ENCODE peak calls at places on chromosome 2, in seven cellular contexts. I is NCI-H1417; A is activated CD4-positive, alpha-beta T cell treated with anti-CD3 and anti-CD28 coated beads, Interleukin-2, amount 50 U/mL, for 1 hour; F is heart right ventricle; M is iris pigment epithelial cell; T is hepatic stellate cell; U is WTC11. D is an unnamed sample.

GRCh38 chr2:149223472-149224062 is 106.8 kb upstream of the LYPD6 start:
- DNase-seq in F (no peak), M (no peak), A (no peak), T (no peak), I (no peak), U (peak; percentile 28), D (no peak)

GRCh38 chr2:195535911-195536522 is 121.0 kb upstream of the SLC39A10 start:
- DNase-seq in T (no peak), I (no peak), U (no peak), M (no peak), A (peak; percentile 48), F (no peak), D (no peak)

GRCh38 chr2:43424262-43425207 is 171.3 kb downstream of the THADA start:
- DNase-seq in F (no peak), A (no peak), U (no peak), T (no peak), I (no peak), M (peak; percentile 36), D (no peak)

GRCh38 chr2:218123986-218124385 is 1.8 kb upstream of the CXCR2 start:
- DNase-seq in A (no peak), U (no peak), F (no peak), T (no peak), I (no peak), M (peak; percentile 22), D (no peak)

GRCh38 chr2:68971591-68972231 is 2.7 kb upstream of the GKN1 start:
- DNase-seq in M (peak; percentile 94), F (no peak), I (no peak), T (peak; percentile 49), A (no peak), U (no peak), D (peak; percentile 57)

GRCh38 chr2:99085400-99085799 is 56.1 kb upstream of the C2orf15 start:
- DNase-seq in I (no peak), M (peak; percentile 3), T (no peak), A (peak; percentile 11), F (no peak), U (peak; percentile 19), D (no peak)

GRCh38 chr2:28895189-28895893 is 874 bp downstream of the WDR43 start:
- DNase-seq in A (peak; percentile 24), F (no peak), M (peak; percentile 65), I (no peak), T (peak; percentile 33), U (peak; percentile 27), D (peak; percentile 41)

GRCh38 chr2:98541906-98542305 is 66.4 kb downstream of the COA5 start:
- DNase-seq in M (no peak), T (no peak), I (no peak), F (no peak), U (no peak), A (no peak), D (no peak)

GRCh38 chr2:237291138-237291792 is 122.7 kb downstream of the COL6A3 start:
- DNase-seq in F (peak; percentile 91), I (peak; percentile 80), U (no peak), M (peak; percentile 99), A (no peak), T (peak; percentile 72), D (peak; percentile 82)

GRCh38 chr2:148660999-148661398 is 16.4 kb downstream of the EPC2 start:
- DNase-seq in I (no peak), A (no peak), F (no peak), U (no peak), T (no peak), M (peak; percentile 18), D (no peak)

GRCh38 chr2:238302076-238302475 is 13.7 kb upstream of the PER2 start:
- DNase-seq in F (no peak), T (no peak), U (no peak), A (no peak), M (no peak), I (no peak), D (no peak)

GRCh38 chr2:12002215-12002614 is 255.8 kb downstream of the LPIN1 start:
- DNase-seq in I (no peak), A (no peak), T (no peak), U (no peak), F (no peak), M (no peak), D (no peak)

GRCh38 chr2:237859533-237860272 is at the start of gene RAMP1:
- DNase-seq in A (no peak), F (no peak), I (peak; percentile 60), U (peak; percentile 47), M (peak; percentile 17), T (peak; percentile 57), D (peak; percentile 57)

GRCh38 chr2:47019532-47019931 is 103.9 kb upstream of the MCFD2 start:
- DNase-seq in F (no peak), U (no peak), T (no peak), I (no peak), M (no peak), A (no peak), D (no peak)

GRCh38 chr2:238240761-238241711 is 1.2 kb upstream of the HES6 start:
- DNase-seq in T (no peak), U (peak; percentile 89), I (peak; percentile 90), A (no peak), F (peak; percentile 76), M (peak; percentile 21), D (peak; percentile 57)

GRCh38 chr2:157291018-157291417 is 33.5 kb downstream of the GALNT5 start:
- DNase-seq in A (no peak), T (no peak), F (no peak), M (no peak), I (no peak), U (no peak), D (no peak)

GRCh38 chr2:241821460-241822263 is 12.7 kb downstream of the NEU4 start:
- DNase-seq in T (no peak), M (no peak), U (no peak), I (no peak), A (no peak), F (peak; percentile 27), D (no peak)

GRCh38 chr2:218295029-218295428 is 2.7 kb upstream of the TMBIM1 start:
- DNase-seq in A (no peak), T (no peak), I (peak; percentile 15), M (no peak), U (no peak), F (no peak), D (no peak)

GRCh38 chr2:221767106-221767878 is 195.2 kb upstream of the EPHA4 start:
- DNase-seq in A (no peak), T (no peak), F (no peak), M (no peak), I (no peak), U (no peak), D (no peak)

GRCh38 chr2:216626875-216627245 is 6.4 kb upstream of the IGFBP2 start:
- DNase-seq in U (no peak), F (no peak), A (no peak), T (no peak), I (no peak), M (no peak), D (no peak)